ENCODE peak calls at places on chromosomes 11 and 22, in six cellular contexts. T is cardiac fibroblast; L is upper lobe of right lung; J is effector CD4-positive, alpha-beta T cell; S is HFFc6; U is NCI-H345. F is an unnamed sample.

GRCh38 chr22:37662039-37662438 is 3.5 kb downstream of the PDXP start:
- DNase-seq in L (no peak), T (no peak), S (no peak), J (no peak), U (no peak), F (no peak)

GRCh38 chr22:41608386-41608785 is 12.5 kb downstream of the DESI1 start:
- DNase-seq in S (no peak), U (no peak), T (no peak), L (no peak), J (no peak), F (no peak)

GRCh38 chr11:65885231-65885630 is 3.0 kb downstream of the FIBP start:
- DNase-seq in J (no peak), S (no peak), U (no peak), L (peak), T (no peak), F (no peak)

GRCh38 chr22:21624120-21624879 is 5.5 kb downstream of the YDJC start:
- DNase-seq in T (peak), U (no peak), J (peak), L (no peak), S (no peak), F (no peak)

GRCh38 chr11:95652002-95652472 is 137.5 kb downstream of the FAM76B start:
- DNase-seq in T (no peak), J (no peak), L (no peak), S (no peak), U (no peak), F (peak)

GRCh38 chr11:17595526-17596309 is 48.7 kb downstream of the OTOG start:
- DNase-seq in U (no peak), J (no peak), L (no peak), T (no peak), S (no peak), F (no peak)

GRCh38 chr11:65922565-65922964 is 3.3 kb downstream of the DRAP1 start:
- DNase-seq in T (no peak), U (no peak), L (no peak), J (no peak), S (no peak), F (no peak)

GRCh38 chr11:22779850-22780249 is 49.8 kb downstream of the SVIP start:
- DNase-seq in U (no peak), L (no peak), J (no peak), S (no peak), T (no peak), F (no peak)

GRCh38 chr22:17637490-17638181 is 921 bp upstream of the BCL2L13 start:
- DNase-seq in L (no peak), T (no peak), S (no peak), U (no peak), J (no peak), F (no peak)

GRCh38 chr11:12968836-12969235 is 40.3 kb upstream of the RASSF10 start:
- DNase-seq in L (no peak), S (no peak), T (no peak), U (no peak), J (no peak), F (no peak)

GRCh38 chr22:32587449-32587848 is 112.8 kb downstream of the FBXO7 start:
- DNase-seq in L (no peak), S (no peak), J (no peak), T (peak), U (no peak), F (no peak)

GRCh38 chr22:44723801-44724200 is 21.8 kb downstream of the PRR5 start:
- DNase-seq in J (no peak), T (peak), U (no peak), S (peak), L (no peak), F (no peak)

GRCh38 chr11:63564056-63564784 is 1.0 kb upstream of the PLAAT2 start:
- DNase-seq in T (no peak), U (peak), S (no peak), J (no peak), L (no peak), F (peak)

GRCh38 chr11:133163463-133164419 is 368.6 kb downstream of the OPCML start:
- DNase-seq in L (no peak), S (peak), J (no peak), T (peak), U (peak), F (peak)

GRCh38 chr11:58926695-58927094 is 12.6 kb upstream of the GLYATL1 start:
- DNase-seq in L (no peak), U (no peak), J (no peak), T (peak), S (peak), F (no peak)

GRCh38 chr22:24157783-24158170 is 23.5 kb upstream of the SUSD2 start:
- DNase-seq in S (no peak), L (no peak), T (no peak), J (no peak), U (no peak), F (no peak)

GRCh38 chr11:86938900-86939880 is 16.0 kb downstream of the FZD4 start:
- DNase-seq in L (no peak), J (no peak), T (peak), U (peak), S (peak), F (no peak)

GRCh38 chr22:49201046-49201970 is 626.4 kb downstream of the BRD1 start:
- DNase-seq in J (no peak), U (no peak), S (no peak), T (no peak), L (peak), F (no peak)

GRCh38 chr22:38953577-38954413 is 3.6 kb upstream of the APOBEC3A start:
- DNase-seq in S (no peak), J (no peak), T (peak), U (no peak), L (no peak), F (no peak)

GRCh38 chr11:767238-767637 is 10.0 kb downstream of the GATD1 start:
- DNase-seq in T (no peak), U (no peak), L (no peak), S (no peak), J (no peak), F (no peak)

GRCh38 chr22:49905465-49905864 is 12.8 kb downstream of the ALG12 start:
- DNase-seq in S (no peak), L (no peak), J (no peak), U (no peak), T (no peak), F (no peak)